ENCODE peak calls at places on chromosomes 3 and 15, in seven cellular contexts. Q is prostate gland, H is HCT116, G is choroid plexus epithelial cell, T is GM06990, Y is lung, X is epithelial cell of esophagus. R is an unnamed sample.
A peak's percentile ranks its signal among the peaks of the same experiment; 100 is the strongest.

GRCh38 chr15:57505949-57506391 is 85.7 kb upstream of the MYZAP start:
- DNase-seq in Q (peak; percentile 98), G (peak; percentile 77), X (peak; percentile 98), Y (peak; percentile 82), T (no peak), H (no peak), R (no peak)

GRCh38 chr15:85840079-85840801 is 45.5 kb upstream of the KLHL25 start:
- DNase-seq in X (peak; percentile 75), T (peak; percentile 83), Y (peak; percentile 84), G (peak; percentile 57), Q (peak; percentile 75), H (peak; percentile 77), R (no peak)

GRCh38 chr15:37824717-37825382 is 109.6 kb upstream of the TMCO5A start:
- DNase-seq in Y (no peak), T (no peak), Q (no peak), G (peak; percentile 94), H (peak; percentile 21), X (peak; percentile 93), R (peak; percentile 3)

GRCh38 chr3:73734376-73734775 is 109.6 kb upstream of the PDZRN3 start:
- DNase-seq in Q (no peak), G (peak; percentile 41), Y (no peak), T (no peak), X (no peak), H (no peak), R (no peak)

GRCh38 chr3:87370007-87370406 is 93.6 kb upstream of the POU1F1 start:
- DNase-seq in G (peak; percentile 17), T (no peak), H (no peak), Q (no peak), Y (no peak), X (no peak), R (no peak)

GRCh38 chr3:51681453-51681852 is 10.4 kb downstream of the TEX264 start:
- DNase-seq in G (peak; percentile 15), Y (peak; percentile 51), X (peak; percentile 83), H (no peak), T (peak; percentile 30), Q (no peak), R (peak; percentile 26)

GRCh38 chr3:119293105-119293683 is 989 bp upstream of the ARHGAP31 start:
- DNase-seq in T (no peak), Q (no peak), G (no peak), X (no peak), Y (no peak), H (no peak), R (no peak)

GRCh38 chr3:183428140-183429023 is at the start of gene MCF2L2:
- DNase-seq in H (peak; percentile 16), X (peak; percentile 44), G (peak; percentile 35), T (peak; percentile 66), Q (peak; percentile 9), Y (peak; percentile 55), R (peak; percentile 7)

GRCh38 chr3:124217542-124217941 is 225.6 kb upstream of the ROPN1 start:
- DNase-seq in G (peak; percentile 85), T (peak; percentile 12), X (peak; percentile 86), Q (no peak), H (peak; percentile 3), Y (peak; percentile 36), R (peak; percentile 5)

GRCh38 chr3:24272408-24272807 is 222.2 kb downstream of the THRB start:
- DNase-seq in Y (no peak), Q (no peak), X (peak; percentile 11), H (no peak), T (no peak), G (no peak), R (no peak)

GRCh38 chr15:67050062-67050461 is 15.3 kb upstream of the SMAD3 start:
- DNase-seq in H (no peak), X (peak; percentile 92), Q (no peak), Y (no peak), G (peak; percentile 64), T (no peak), R (no peak)

GRCh38 chr3:79809106-79809505 is 41.3 kb upstream of the ROBO1 start:
- DNase-seq in Q (no peak), T (no peak), Y (no peak), H (no peak), X (no peak), G (peak; percentile 65), R (no peak)

GRCh38 chr15:80776420-80777045 is 2.6 kb upstream of the CEMIP start:
- DNase-seq in X (peak; percentile 87), G (peak; percentile 94), Q (peak; percentile 74), Y (peak; percentile 81), T (peak; percentile 8), H (peak; percentile 66), R (peak; percentile 8)

GRCh38 chr3:69294014-69294771 is 91.7 kb downstream of the FRMD4B start:
- DNase-seq in H (no peak), G (peak; percentile 70), Q (no peak), T (peak; percentile 42), X (peak; percentile 99), Y (no peak), R (no peak)

GRCh38 chr3:194711913-194712312 is 26.2 kb downstream of the FAM43A start:
- DNase-seq in X (peak; percentile 97), T (no peak), G (peak; percentile 98), Q (no peak), H (peak; percentile 43), Y (no peak), R (no peak)

GRCh38 chr3:156826896-156827882 is 1.0 kb downstream of the LEKR1 start:
- DNase-seq in X (no peak), Q (no peak), G (no peak), Y (no peak), H (no peak), T (no peak), R (no peak)
- H3K4me3 ChIP-seq in X (peak overlapping the region; percentile 61), Q (peak overlapping the region; percentile 51), G (peak overlapping the region; percentile 77), Y (peak overlapping the region; percentile 63), H (peak overlapping the region; percentile 65), T (peak overlapping the region; percentile 88), R (peak overlapping the region; percentile 85)

DNA sequence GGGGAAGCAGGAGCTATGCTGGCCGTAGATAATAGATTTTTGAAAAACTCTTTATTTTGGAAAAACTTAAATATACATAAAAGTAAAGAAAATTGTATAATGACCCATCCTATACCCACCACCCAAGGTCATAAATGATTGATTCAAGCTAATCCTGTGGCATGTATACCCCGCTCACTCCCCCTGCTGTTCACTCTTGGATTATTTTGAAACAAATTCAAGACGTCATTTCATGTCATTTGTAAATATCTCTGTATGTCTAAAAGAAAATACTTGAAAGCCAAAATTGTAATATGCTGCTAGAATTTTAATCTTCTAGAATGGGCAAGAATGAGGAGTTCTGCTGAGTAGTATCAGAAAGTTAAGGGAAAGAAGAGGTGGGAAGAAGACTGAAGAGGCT is 241.7 kb downstream of the FEZF2 start:
- DNase-seq in T (no peak), Y (no peak), X (peak; percentile 16), G (peak; percentile 39), H (peak; percentile 2), Q (no peak), R (no peak)
- TF ChIP-seq CTCF in T (peak; percentile 19), Y (no peak), X (peak; percentile 31), G (peak; percentile 59), H (peak; percentile 50), Q (peak; percentile 26), R (no peak)

GRCh38 chr3:32401141-32401540 is 9.5 kb downstream of the CMTM7 start:
- DNase-seq in G (no peak), T (no peak), Q (no peak), X (no peak), H (no peak), Y (no peak), R (no peak)
- H3K4me3 ChIP-seq in G (peak overlapping the region; percentile 62), T (peak overlapping the region; percentile 49), Q (peak overlapping the region; percentile 43), X (peak overlapping the region; percentile 24), H (no peak overlapping the region), Y (no peak overlapping the region), R (peak overlapping the region; percentile 39)

GRCh38 chr3:177529071-177529550 is 331.8 kb upstream of the TBL1XR1 start:
- DNase-seq in H (no peak), Q (no peak), X (no peak), G (no peak), Y (no peak), T (no peak), R (no peak)
- TF ChIP-seq CTCF in H (no peak), Q (no peak), X (no peak), G (no peak), Y (no peak), T (no peak), R (no peak)

GRCh38 chr3:146540978-146541377 is 3.4 kb downstream of the PLSCR1 start:
- DNase-seq in T (no peak), X (no peak), Q (no peak), G (no peak), H (no peak), Y (no peak), R (no peak)

GRCh38 chr3:146537603-146538002 is 6.8 kb downstream of the PLSCR1 start:
- DNase-seq in Y (no peak), Q (no peak), X (no peak), T (no peak), H (no peak), G (no peak), R (no peak)

GRCh38 chr3:146540236-146540635 is 4.2 kb downstream of the PLSCR1 start:
- DNase-seq in T (peak; percentile 24), X (no peak), G (peak; percentile 43), Y (no peak), Q (no peak), H (no peak), R (no peak)

GRCh38 chr3:146536681-146537080 is 7.7 kb downstream of the PLSCR1 start:
- DNase-seq in G (peak; percentile 56), Y (no peak), H (no peak), Q (no peak), X (no peak), T (no peak), R (no peak)

DNA sequence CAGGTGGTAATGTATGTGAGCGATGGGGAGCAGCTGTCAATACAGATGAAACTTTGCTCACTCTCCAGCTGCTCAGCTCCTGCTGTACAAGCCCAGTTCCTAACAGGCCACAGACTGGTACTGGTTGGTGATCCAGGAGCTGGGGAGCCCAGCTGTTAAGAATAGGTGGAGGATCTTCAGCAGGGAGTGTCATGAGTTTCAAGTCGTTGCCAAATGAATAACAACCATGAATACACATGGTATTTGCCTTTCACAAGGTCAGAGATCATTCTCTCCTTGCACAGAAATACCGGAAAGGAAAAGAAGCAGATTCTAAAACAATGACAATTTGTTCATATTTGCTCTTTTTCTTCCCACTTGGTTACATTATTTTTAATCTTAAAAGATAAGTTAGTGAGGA is 5.1 kb downstream of the PLSCR1 start:
- DNase-seq in G (peak; percentile 79), Q (no peak), H (no peak), X (no peak), Y (no peak), T (no peak), R (no peak)
- H3K4me3 ChIP-seq in G (no peak overlapping the region), Q (no peak overlapping the region), H (no peak overlapping the region), X (no peak overlapping the region), Y (no peak overlapping the region), T (no peak overlapping the region), R (no peak overlapping the region)

GRCh38 chr15:41691471-41691870 is 31.3 kb downstream of the MGA start:
- DNase-seq in G (peak; percentile 35), H (no peak), Q (no peak), T (no peak), X (peak; percentile 20), Y (no peak), R (no peak)
- TF ChIP-seq CTCF in G (no peak), H (no peak), Q (no peak), T (no peak), X (no peak), Y (no peak), R (no peak)

GRCh38 chr3:65508743-65509422 is 529.8 kb downstream of the MAGI1 start:
- DNase-seq in G (no peak), X (no peak), Q (no peak), Y (no peak), H (no peak), T (no peak), R (no peak)
- H3K4me3 ChIP-seq in G (no peak overlapping the region), X (no peak overlapping the region), Q (no peak overlapping the region), Y (no peak overlapping the region), H (peak overlapping the region; percentile 52), T (no peak overlapping the region), R (no peak overlapping the region)

R was measured in GM12864.